ENCODE peak calls at places on chromosomes 6 and 20, in seven cellular contexts. M is uterus; W is GM23338; E is upper lobe of right lung; C is left lung; L is aorta; K is CD4-positive, CD25-positive, alpha-beta regulatory T cell. V is an unnamed sample.

GRCh38 chr20:64077876-64078551 is 1.3 kb downstream of the RGS19 start:
- DNase-seq in M (no peak), W (peak; percentile 57), E (no peak), C (peak; percentile 77), L (no peak), K (peak; percentile 76), V (no peak)

GRCh38 chr6:96812077-96812703 is 25.1 kb downstream of the GPR63 start:
- DNase-seq in M (no peak), W (no peak), E (no peak), C (no peak), L (no peak), K (no peak), V (no peak)

GRCh38 chr6:102525336-102525735 is 1131.8 kb downstream of the GRIK2 start:
- DNase-seq in M (no peak), W (no peak), E (no peak), C (no peak), L (no peak), K (no peak), V (no peak)

GRCh38 chr6:15887491-15888461 is 224.9 kb upstream of the DTNBP1 start:
- DNase-seq in M (no peak), W (no peak), E (no peak), C (no peak), L (no peak), K (no peak), V (no peak)

GRCh38 chr20:2872304-2873009 is 824 bp upstream of the PTPRA start:
- DNase-seq in M (peak; percentile 45), W (peak; percentile 88), E (peak; percentile 88), C (peak; percentile 90), L (peak; percentile 87), K (peak; percentile 71), V (peak; percentile 63)

GRCh38 chr6:39044181-39044580 is 4.4 kb upstream of the GLP1R start:
- DNase-seq in M (no peak), W (no peak), E (no peak), C (no peak), L (no peak), K (no peak), V (no peak)

GRCh38 chr6:47111685-47112084 is 69.6 kb upstream of the ADGRF1 start:
- DNase-seq in M (no peak), W (peak; percentile 51), E (no peak), C (no peak), L (no peak), K (no peak), V (no peak)

GRCh38 chr20:5039889-5040288 is 38.6 kb upstream of the SLC23A2 start:
- DNase-seq in M (no peak), W (no peak), E (no peak), C (no peak), L (no peak), K (no peak), V (no peak)

GRCh38 chr20:18727032-18727508 is 86.5 kb upstream of the SCP2D1 start:
- DNase-seq in M (no peak), W (no peak), E (no peak), C (no peak), L (no peak), K (no peak), V (no peak)

GRCh38 chr20:46139908-46140482 is 21.9 kb downstream of the CD40 start:
- DNase-seq in M (no peak), W (peak; percentile 45), E (no peak), C (no peak), L (no peak), K (no peak), V (no peak)

GRCh38 chr20:51318058-51318960 is 224.2 kb downstream of the NFATC2 start:
- DNase-seq in M (no peak), W (peak; percentile 93), E (peak; percentile 74), C (no peak), L (no peak), K (no peak), V (peak; percentile 27)

GRCh38 chr6:80522556-80522955 is 416.1 kb downstream of the BCKDHB start:
- DNase-seq in M (no peak), W (no peak), E (no peak), C (no peak), L (no peak), K (no peak), V (no peak)

GRCh38 chr6:81171991-81172740 is 580.3 kb downstream of the TENT5A start:
- DNase-seq in M (peak; percentile 24), W (peak; percentile 6), E (no peak), C (no peak), L (peak; percentile 69), K (no peak), V (no peak)

GRCh38 chr6:79277109-79277508 is 42.6 kb upstream of the HMGN3 start:
- DNase-seq in M (no peak), W (no peak), E (no peak), C (no peak), L (no peak), K (no peak), V (no peak)

GRCh38 chr20:62805711-62806382 is 1.2 kb downstream of the OGFR start:
- DNase-seq in M (no peak), W (no peak), E (peak; percentile 84), C (peak; percentile 91), L (no peak), K (no peak), V (no peak)

GRCh38 chr20:53823121-53823764 is 229.6 kb upstream of the ZNF217 start:
- DNase-seq in M (no peak), W (no peak), E (no peak), C (no peak), L (no peak), K (no peak), V (no peak)

GRCh38 chr6:158222066-158222465 is 53.9 kb downstream of the GTF2H5 start:
- DNase-seq in M (no peak), W (no peak), E (no peak), C (no peak), L (no peak), K (no peak), V (no peak)

GRCh38 chr6:132130530-132131298 is 179.5 kb upstream of the CCN2 start:
- DNase-seq in M (peak; percentile 54), W (no peak), E (no peak), C (no peak), L (peak; percentile 87), K (no peak), V (peak; percentile 20)

GRCh38 chr6:140773276-140773675 is 1359.4 kb upstream of the GJE1 start:
- DNase-seq in M (no peak), W (no peak), E (no peak), C (no peak), L (no peak), K (no peak), V (no peak)

GRCh38 chr6:117440558-117441525 is 15.1 kb upstream of the ROS1 start:
- DNase-seq in M (no peak), W (no peak), E (no peak), C (no peak), L (no peak), K (no peak), V (no peak)

GRCh38 chr6:63278916-63279315 is 40.9 kb downstream of the LGSN start:
- DNase-seq in M (no peak), W (no peak), E (no peak), C (no peak), L (no peak), K (no peak), V (no peak)

GRCh38 chr6:106145144-106145543 is 59.0 kb downstream of the PRDM1 start:
- DNase-seq in M (no peak), W (no peak), E (no peak), C (no peak), L (no peak), K (no peak), V (no peak)
- H3K4me1 ChIP-seq in M (no peaks in the 10 kb centered on the region), W (peaks cover 9% of the 10 kb centered on the region), E (no peaks in the 10 kb centered on the region), C (no peaks in the 10 kb centered on the region), L (no peaks in the 10 kb centered on the region), K (peaks cover 50% of the 10 kb centered on the region), V (no peaks in the 10 kb centered on the region)

GRCh38 chr6:255418-256090 is 36.7 kb upstream of the DUSP22 start:
- DNase-seq in M (no peak), W (no peak), E (no peak), C (no peak), L (no peak), K (peak; percentile 47), V (no peak)

GRCh38 chr6:256169-256568 is 36.1 kb upstream of the DUSP22 start:
- DNase-seq in M (no peak), W (no peak), E (no peak), C (no peak), L (no peak), K (no peak), V (no peak)

GRCh38 chr6:259901-260508 is 32.3 kb upstream of the DUSP22 start:
- DNase-seq in M (no peak), W (no peak), E (no peak), C (no peak), L (no peak), K (peak; percentile 19), V (no peak)

GRCh38 chr6:257031-257725 is 35.1 kb upstream of the DUSP22 start:
- DNase-seq in M (no peak), W (peak; percentile 5), E (no peak), C (no peak), L (no peak), K (no peak), V (no peak)

DNA sequence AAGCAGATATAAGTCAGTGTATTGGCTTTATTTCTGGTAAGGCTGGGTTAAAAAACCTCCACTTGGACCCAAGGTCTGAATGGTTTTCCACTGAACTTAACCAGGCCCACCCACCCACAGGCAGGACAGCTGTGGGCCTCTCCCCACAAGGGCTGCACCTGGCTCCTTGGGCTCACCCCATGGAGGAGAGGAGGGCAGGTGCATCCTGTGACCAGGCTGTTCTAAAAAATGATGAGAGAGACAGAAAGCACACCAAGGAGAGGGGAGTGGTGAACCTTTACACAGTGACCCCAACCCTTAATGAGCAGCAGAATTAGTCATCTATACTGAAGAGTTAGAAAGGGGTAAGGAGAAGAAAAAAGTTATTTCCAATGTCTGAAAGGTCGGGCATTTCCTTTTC is 34.5 kb upstream of the DUSP22 start:
- DNase-seq in M (no peak), W (no peak), E (no peak), C (no peak), L (no peak), K (no peak), V (no peak)
- H3K27ac ChIP-seq in M (no peak overlapping the region), W (no peak overlapping the region), E (no peak overlapping the region), C (no peak overlapping the region), L (no peak overlapping the region), K (no peak overlapping the region), V (no peak overlapping the region)

GRCh38 chr6:907928-908327 is 215.0 kb upstream of the EXOC2 start:
- DNase-seq in M (no peak), W (no peak), E (no peak), C (no peak), L (no peak), K (no peak), V (no peak)

GRCh38 chr6:903746-904145 is 210.8 kb upstream of the EXOC2 start:
- DNase-seq in M (no peak), W (no peak), E (no peak), C (no peak), L (no peak), K (no peak), V (no peak)

GRCh38 chr6:905541-905940 is 212.6 kb upstream of the EXOC2 start:
- DNase-seq in M (no peak), W (no peak), E (no peak), C (no peak), L (no peak), K (no peak), V (no peak)

GRCh38 chr6:906920-907319 is 214.0 kb upstream of the EXOC2 start:
- DNase-seq in M (no peak), W (peak; percentile 26), E (no peak), C (no peak), L (no peak), K (no peak), V (no peak)

GRCh38 chr6:904994-905393 is 212.1 kb upstream of the EXOC2 start:
- DNase-seq in M (no peak), W (no peak), E (no peak), C (no peak), L (no peak), K (no peak), V (no peak)
- H3K27me3 ChIP-seq in M (no peaks in the 10 kb centered on the region), W (no peaks in the 10 kb centered on the region), E (no peaks in the 10 kb centered on the region), C (no peaks in the 10 kb centered on the region), L (no peaks in the 10 kb centered on the region), K (no peaks in the 10 kb centered on the region), V (peaks cover 6% of the 10 kb centered on the region)

GRCh38 chr6:28134716-28135115 is 7.0 kb upstream of the ZKSCAN8 start:
- DNase-seq in M (no peak), W (no peak), E (no peak), C (no peak), L (no peak), K (no peak), V (no peak)
- H3K4me1 ChIP-seq in M (no peaks in the 10 kb centered on the region), W (peaks cover 12% of the 10 kb centered on the region), E (peaks cover 17% of the 10 kb centered on the region), C (no peaks in the 10 kb centered on the region), L (no peaks in the 10 kb centered on the region), K (peaks cover 32% of the 10 kb centered on the region), V (peaks cover 43% of the 10 kb centered on the region)